ENCODE peak calls at places on chromosome 9, in ten cellular contexts. X is dermis microvascular lymphatic vessel endothelial cell; B is GM04504; N is upper lobe of right lung; F is activated CD4-positive, alpha-beta T cell treated with anti-CD3 and anti-CD28 coated beads, Interleukin-2, amount 10 ng/mL, durations not matched to agents 7 days and 5 days; R is GM12865; S is Peyer's patch; D is gastrocnemius medialis; G is A549; I is occipital lobe. L is an unnamed sample.

GRCh38 chr9:72400866-72401265 is 35.9 kb upstream of the ZFAND5 start:
- DNase-seq in R (no peak), D (no peak), N (no peak), F (no peak), B (no peak), G (no peak), S (no peak), I (no peak), X (no peak), L (no peak)

GRCh38 chr9:119974026-119974425 is 604.8 kb upstream of the BRINP1 start:
- DNase-seq in I (no peak), S (no peak), N (no peak), X (no peak), R (no peak), G (no peak), F (no peak), B (no peak), D (no peak), L (no peak)

GRCh38 chr9:111691686-111692329 is 30.4 kb downstream of the GNG10 start:
- DNase-seq in S (no peak), F (no peak), I (no peak), N (no peak), R (peak), X (peak), D (no peak), B (peak), G (peak), L (peak)

GRCh38 chr9:107983191-107983603 is 493.6 kb upstream of the KLF4 start:
- DNase-seq in D (no peak), R (no peak), I (no peak), S (no peak), N (no peak), X (no peak), B (no peak), F (no peak), G (no peak), L (no peak)

GRCh38 chr9:73565833-73566465 is 414.3 kb downstream of the ANXA1 start:
- DNase-seq in I (peak), S (no peak), B (peak), D (no peak), G (no peak), F (no peak), N (no peak), X (peak), R (peak), L (no peak)

GRCh38 chr9:81472701-81473100 is 216.6 kb downstream of the TLE1 start:
- DNase-seq in G (no peak), F (no peak), N (no peak), S (no peak), R (no peak), I (peak), D (no peak), X (no peak), B (no peak), L (no peak)

GRCh38 chr9:98215821-98216220 is 23.4 kb upstream of the CORO2A start:
- DNase-seq in S (no peak), N (no peak), G (peak), B (no peak), X (peak), D (no peak), I (no peak), F (no peak), R (peak), L (peak)

GRCh38 chr9:504921-505821 is 290.5 kb downstream of the DOCK8 start:
- DNase-seq in I (peak), B (no peak), X (peak), F (peak), S (peak), D (peak), G (peak), R (peak), N (peak), L (peak)

L was measured in OCI-LY7.